ENCODE peak calls at places on chromosomes 2 and 18, in nine cellular contexts. F, L, M, C, R, Y, Z, S and D are unnamed samples.

GRCh38 chr2:213252206-213252605 is 32.1 kb upstream of the SPAG16 start:
- DNase-seq in C (no peak), M (no peak), F (no peak), S (no peak), Y (no peak), L (no peak), Z (no peak), R (no peak), D (no peak)

GRCh38 chr18:60667016-60667415 is 294.4 kb upstream of the MC4R start:
- DNase-seq in Y (no peak), C (no peak), S (no peak), M (no peak), F (no peak), L (no peak), Z (no peak), R (no peak), D (no peak)

GRCh38 chr2:168814046-168814445 is 11.6 kb downstream of the NOSTRIN start:
- DNase-seq in R (peak), L (no peak), Z (no peak), F (no peak), M (no peak), S (no peak), Y (no peak), C (no peak), D (no peak)

GRCh38 chr2:100257939-100258338 is 64.4 kb downstream of the LONRF2 start:
- DNase-seq in R (peak), L (peak), M (no peak), C (no peak), Y (no peak), S (peak), Z (no peak), F (no peak), D (no peak)

GRCh38 chr2:233448220-233448559 is 93.9 kb downstream of the DGKD start:
- DNase-seq in C (no peak), Y (no peak), S (no peak), L (no peak), Z (peak), F (no peak), M (no peak), R (peak), D (no peak)

GRCh38 chr18:69172046-69172445 is 228.6 kb upstream of the DOK6 start:
- DNase-seq in Z (no peak), Y (no peak), M (no peak), S (no peak), L (peak), F (no peak), C (no peak), R (peak), D (no peak)

GRCh38 chr2:12120281-12121150 is 374.1 kb downstream of the LPIN1 start:
- DNase-seq in R (peak), S (peak), Z (no peak), M (no peak), Y (no peak), F (no peak), C (no peak), L (peak), D (peak)

GRCh38 chr2:240269380-240269779 is 128.9 kb upstream of the OTOS start:
- DNase-seq in L (no peak), S (no peak), C (no peak), M (no peak), Z (no peak), F (no peak), Y (no peak), R (no peak), D (no peak)

GRCh38 chr18:58635891-58636290 is 7.0 kb upstream of the ALPK2 start:
- DNase-seq in Y (no peak), S (peak), F (no peak), R (peak), L (peak), Z (no peak), C (no peak), M (no peak), D (peak)

GRCh38 chr2:162069200-162069910 is 4.7 kb downstream of the DPP4 start:
- DNase-seq in F (no peak), M (no peak), S (no peak), Y (no peak), L (no peak), R (no peak), C (no peak), Z (no peak), D (no peak)

GRCh38 chr2:102872388-102872787 is 110.6 kb downstream of the TMEM182 start:
- DNase-seq in F (no peak), C (no peak), L (no peak), Z (no peak), S (no peak), Y (no peak), R (peak), M (no peak), D (no peak)

GRCh38 chr18:55452123-55452611 is 135.8 kb downstream of the TCF4 start:
- DNase-seq in F (no peak), M (no peak), R (peak), L (no peak), Z (no peak), Y (no peak), S (no peak), C (peak), D (no peak)

GRCh38 chr2:55490554-55490953 is 29.0 kb upstream of the CFAP36 start:
- DNase-seq in C (peak), L (peak), R (peak), M (no peak), Z (no peak), Y (no peak), S (peak), F (no peak), D (peak)

GRCh38 chr2:183035954-183036669 is 2.1 kb downstream of the NCKAP1 start:
- DNase-seq in M (no peak), Y (no peak), S (no peak), C (no peak), R (peak), L (no peak), F (no peak), Z (no peak), D (no peak)

GRCh38 chr2:42854207-42854818 is 61.9 kb upstream of the HAAO start:
- DNase-seq in S (no peak), R (peak), Y (no peak), L (no peak), C (no peak), F (no peak), Z (no peak), M (no peak), D (no peak)

GRCh38 chr2:149080964-149081363 is 42.5 kb downstream of the LYPD6B start:
- DNase-seq in M (no peak), Z (no peak), Y (no peak), C (no peak), R (no peak), F (no peak), S (no peak), L (no peak), D (no peak)

GRCh38 chr2:145715601-145716000 is 1195.7 kb upstream of the ZEB2 start:
- DNase-seq in S (no peak), L (peak), F (no peak), M (no peak), Y (no peak), C (no peak), R (peak), Z (no peak), D (peak)

GRCh38 chr2:112646102-112646719 is 472 bp downstream of the SLC20A1 start:
- DNase-seq in Z (peak), Y (peak), C (no peak), L (no peak), S (no peak), F (no peak), R (no peak), M (peak), D (no peak)

GRCh38 chr2:45612741-45613140 is 1.7 kb upstream of the SRBD1 start:
- DNase-seq in L (no peak), S (no peak), Y (no peak), C (no peak), F (no peak), M (no peak), Z (no peak), R (peak), D (no peak)

GRCh38 chr2:164495491-164496223 is 125.6 kb downstream of the GRB14 start:
- DNase-seq in Y (peak), F (no peak), M (no peak), L (peak), R (peak), S (peak), C (peak), Z (no peak), D (peak)

GRCh38 chr18:35458271-35458670 is 39.5 kb downstream of the INO80C start:
- DNase-seq in M (no peak), F (no peak), S (no peak), L (peak), C (no peak), R (no peak), Z (no peak), Y (no peak), D (no peak)

GRCh38 chr2:195820373-195820772 is 163.3 kb downstream of the SLC39A10 start:
- DNase-seq in C (peak), S (peak), Z (no peak), F (no peak), L (peak), Y (no peak), M (no peak), R (peak), D (peak)

GRCh38 chr2:37871453-37872191 is 53.5 kb upstream of the RMDN2 start:
- DNase-seq in F (no peak), Y (no peak), Z (no peak), M (no peak), R (peak), S (peak), L (peak), C (peak), D (peak)

GRCh38 chr2:120228503-120228902 is 5.3 kb upstream of the TMEM185B start:
- DNase-seq in Z (no peak), M (no peak), C (no peak), S (no peak), L (peak), F (no peak), R (no peak), Y (no peak), D (no peak)

GRCh38 chr2:217790681-217791392 is 212.0 kb downstream of the TNS1 start:
- DNase-seq in S (peak), L (peak), Y (no peak), R (peak), Z (no peak), C (no peak), M (no peak), F (no peak), D (no peak)

GRCh38 chr2:48560546-48561209 is 30.7 kb downstream of the STON1 start:
- DNase-seq in Z (no peak), M (no peak), R (no peak), C (no peak), S (no peak), L (no peak), F (no peak), Y (no peak), D (no peak)

GRCh38 chr2:113823729-113824595 is 65.9 kb upstream of the ACTR3 start:
- DNase-seq in R (no peak), Y (no peak), C (no peak), M (no peak), Z (no peak), L (no peak), F (no peak), S (no peak), D (no peak)

GRCh38 chr2:187993516-187993915 is 298.2 kb upstream of the GULP1 start:
- DNase-seq in C (no peak), F (no peak), L (no peak), Z (no peak), R (peak), M (no peak), Y (no peak), S (no peak), D (no peak)

GRCh38 chr18:78645216-78645615 is 334.4 kb upstream of the SALL3 start:
- DNase-seq in S (no peak), L (no peak), Z (no peak), R (no peak), M (no peak), C (no peak), F (no peak), Y (no peak), D (no peak)

GRCh38 chr2:165239230-165239629 is at the start of gene SCN2A:
- DNase-seq in F (no peak), C (peak), Z (no peak), S (peak), R (peak), M (no peak), L (peak), Y (peak), D (peak)

GRCh38 chr2:191347154-191347553 is 102.0 kb downstream of the MYO1B start:
- DNase-seq in S (no peak), F (no peak), Y (no peak), L (no peak), Z (no peak), R (no peak), M (no peak), C (no peak), D (no peak)

GRCh38 chr2:164697688-164698290 is 76.5 kb upstream of the GRB14 start:
- DNase-seq in Z (no peak), C (no peak), F (no peak), S (peak), Y (no peak), M (no peak), L (no peak), R (peak), D (no peak)

GRCh38 chr2:54575379-54575888 is 119.3 kb downstream of the SPTBN1 start:
- DNase-seq in Z (peak), L (no peak), R (peak), Y (no peak), M (no peak), C (no peak), F (no peak), S (peak), D (no peak)

GRCh38 chr2:226839960-226840359 is 4.1 kb downstream of the RHBDD1 start:
- DNase-seq in S (no peak), L (no peak), F (no peak), R (no peak), M (no peak), C (no peak), Y (no peak), Z (peak), D (no peak)

GRCh38 chr2:105643405-105644173 is 101.1 kb upstream of the NCK2 start:
- DNase-seq in Z (no peak), C (no peak), S (no peak), M (no peak), R (no peak), Y (no peak), F (no peak), L (no peak), D (no peak)

GRCh38 chr2:147351789-147352188 is 493.0 kb upstream of the ACVR2A start:
- DNase-seq in M (no peak), R (no peak), Y (no peak), L (no peak), S (no peak), C (no peak), Z (no peak), F (no peak), D (no peak)

GRCh38 chr2:30601375-30601774 is 154.3 kb downstream of the LCLAT1 start:
- DNase-seq in Z (no peak), L (no peak), R (peak), S (no peak), Y (no peak), M (no peak), C (no peak), F (no peak), D (no peak)

GRCh38 chr2:238761802-238762373 is 86.0 kb upstream of the TWIST2 start:
- DNase-seq in Z (no peak), C (no peak), S (peak), M (no peak), Y (no peak), R (peak), L (peak), F (no peak), D (no peak)

GRCh38 chr2:44684559-44684958 is 256.9 kb upstream of the SIX3 start:
- DNase-seq in R (no peak), F (no peak), Y (no peak), C (no peak), S (no peak), L (no peak), Z (no peak), M (no peak), D (no peak)

GRCh38 chr18:48304906-48305693 is 104.1 kb downstream of the ZBTB7C start:
- DNase-seq in Y (no peak), M (no peak), F (no peak), Z (no peak), S (no peak), L (no peak), R (no peak), C (no peak), D (no peak)